ENCODE peak calls at places on chromosomes 16 and 17, in nine cellular contexts. X, Z, W, R, U, C, M, L and D are unnamed samples.

GRCh38 chr16:14202697-14203096 is 131.6 kb downstream of the MRTFB start:
- DNase-seq in M (no peak), Z (no peak), L (no peak), R (no peak), U (no peak), W (peak; percentile 15), C (no peak), X (no peak), D (no peak)

GRCh38 chr17:31067699-31068184 is 27.0 kb upstream of the NF1 start:
- DNase-seq in R (peak; percentile 88), X (no peak), Z (no peak), L (no peak), M (no peak), U (no peak), C (no peak), W (no peak), D (no peak)

GRCh38 chr16:678858-679807 is 1.1 kb upstream of the STUB1 start:
- DNase-seq in M (peak; percentile 76), U (peak; percentile 79), C (peak; percentile 94), R (peak; percentile 30), Z (peak; percentile 82), L (peak; percentile 70), X (peak; percentile 79), W (peak; percentile 86), D (peak; percentile 86)

GRCh38 chr17:60229189-60229802 is 79.5 kb downstream of the CA4 start:
- DNase-seq in L (no peak), R (peak; percentile 63), Z (no peak), U (no peak), X (no peak), C (no peak), W (no peak), M (no peak), D (no peak)

GRCh38 chr16:64880994-64881393 is 240.9 kb downstream of the CDH11 start:
- DNase-seq in L (no peak), U (no peak), W (no peak), M (no peak), Z (no peak), R (peak; percentile 15), C (no peak), X (no peak), D (no peak)

GRCh38 chr17:9235346-9235745 is 214.0 kb downstream of the NTN1 start:
- DNase-seq in X (no peak), R (no peak), C (no peak), L (no peak), U (no peak), W (no peak), M (no peak), Z (no peak), D (no peak)

GRCh38 chr17:79978545-79978852 is 57.2 kb downstream of the TBC1D16 start:
- DNase-seq in R (no peak), L (peak; percentile 74), W (no peak), X (peak; percentile 39), C (no peak), M (no peak), Z (no peak), U (no peak), D (peak; percentile 75)

GRCh38 chr16:4011225-4011939 is 104.9 kb downstream of the ADCY9 start:
- DNase-seq in C (no peak), M (no peak), X (no peak), R (no peak), W (no peak), L (no peak), Z (no peak), U (peak; percentile 72), D (no peak)

GRCh38 chr17:27810211-27810901 is 10.0 kb upstream of the NOS2 start:
- DNase-seq in U (no peak), M (no peak), L (no peak), X (no peak), Z (no peak), C (no peak), W (no peak), R (no peak), D (no peak)

GRCh38 chr16:70437582-70438324 is 1.1 kb downstream of the ST3GAL2 start:
- DNase-seq in W (peak; percentile 28), M (no peak), R (peak; percentile 69), X (no peak), Z (no peak), C (no peak), U (peak; percentile 63), L (peak; percentile 48), D (peak; percentile 47)

GRCh38 chr16:49969356-49970030 is 55.5 kb upstream of the CNEP1R1 start:
- DNase-seq in C (no peak), U (no peak), R (no peak), L (no peak), W (no peak), X (no peak), Z (no peak), M (no peak), D (no peak)

GRCh38 chr16:89867918-89868317 is 5.5 kb upstream of the TCF25 start:
- DNase-seq in M (no peak), W (no peak), Z (no peak), X (no peak), R (no peak), L (no peak), U (no peak), C (no peak), D (no peak)

GRCh38 chr17:58970966-58971575 is 135.6 kb downstream of the TRIM37 start:
- DNase-seq in Z (no peak), X (no peak), L (no peak), C (no peak), U (no peak), W (no peak), R (peak; percentile 36), M (no peak), D (no peak)

DNA sequence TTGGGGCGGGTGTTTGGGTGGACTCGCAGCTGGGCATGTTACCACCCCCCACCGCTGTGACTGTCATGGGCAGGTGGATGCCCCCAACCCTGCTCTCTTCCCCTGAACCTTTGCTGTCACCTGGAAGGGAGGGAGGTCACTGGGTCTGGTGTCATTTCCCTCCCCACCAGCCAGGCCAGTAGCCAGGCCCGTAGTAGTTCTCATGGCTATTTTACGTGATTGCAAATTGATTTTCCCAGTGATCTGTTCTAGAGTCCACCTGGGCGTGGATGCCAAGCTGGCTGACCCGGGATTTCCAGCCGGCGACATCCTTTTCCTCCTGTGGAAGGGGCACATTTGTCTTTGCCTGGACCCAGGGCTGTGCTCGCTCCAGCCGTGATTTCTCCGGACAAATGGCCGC is 226.7 kb upstream of the CIBAR2 start:
- DNase-seq in X (no peak), R (no peak), U (no peak), M (no peak), Z (no peak), W (no peak), C (no peak), L (no peak), D (no peak)
- H3K27me3 ChIP-seq in X (no peaks in the 10 kb centered on the region), R (no peaks in the 10 kb centered on the region), U (peaks cover 7% of the 10 kb centered on the region), M (no peaks in the 10 kb centered on the region), Z (no peaks in the 10 kb centered on the region), W (no peaks in the 10 kb centered on the region), C (peaks cover 6% of the 10 kb centered on the region), L (no peaks in the 10 kb centered on the region), D (no peaks in the 10 kb centered on the region)

DNA sequence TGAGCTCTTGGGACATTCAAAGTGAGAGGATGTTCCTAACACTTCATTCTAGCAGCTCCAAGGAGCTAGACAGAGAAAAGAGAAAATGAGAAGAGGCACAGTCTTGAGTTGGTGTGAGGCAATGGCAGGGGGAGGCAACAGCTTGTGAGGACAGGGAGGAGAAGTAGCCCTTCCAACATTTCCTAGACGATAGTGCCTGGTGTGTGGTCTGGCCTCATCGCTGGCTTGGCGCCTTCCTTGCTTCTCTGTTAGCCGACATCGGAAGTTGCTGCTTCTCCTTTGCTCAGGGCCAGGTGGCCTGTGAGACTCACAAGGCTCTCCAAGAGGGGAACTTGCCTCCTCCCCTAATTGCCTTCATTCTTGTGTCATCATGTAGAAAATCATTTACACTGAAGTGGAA is 208.6 kb downstream of the MAP2K4 start:
- DNase-seq in M (no peak), X (no peak), C (no peak), U (no peak), L (no peak), W (no peak), Z (no peak), R (no peak), D (no peak)
- H3K4me1 ChIP-seq in M (no peaks in the 10 kb centered on the region), X (no peaks in the 10 kb centered on the region), C (no peaks in the 10 kb centered on the region), U (no peaks in the 10 kb centered on the region), L (no peaks in the 10 kb centered on the region), W (no peaks in the 10 kb centered on the region), Z (no peaks in the 10 kb centered on the region), R (peaks cover 14% of the 10 kb centered on the region), D (peaks cover 18% of the 10 kb centered on the region)

GRCh38 chr17:78182504-78182903 is 4.3 kb downstream of the TK1 start:
- DNase-seq in L (no peak), C (no peak), Z (no peak), U (no peak), X (no peak), R (no peak), M (no peak), W (peak; percentile 78), D (no peak)

GRCh38 chr17:78184311-78184710 is 2.5 kb downstream of the TK1 start:
- DNase-seq in R (no peak), X (no peak), Z (no peak), C (no peak), M (peak; percentile 85), W (peak; percentile 77), L (no peak), U (no peak), D (no peak)

GRCh38 chr17:78185981-78186688 is 717 bp downstream of the TK1 start:
- DNase-seq in R (no peak), W (peak; percentile 50), M (no peak), Z (peak; percentile 50), U (no peak), C (no peak), L (peak; percentile 31), X (peak; percentile 72), D (no peak)

GRCh38 chr17:78184868-78185267 is 2.0 kb downstream of the TK1 start:
- DNase-seq in R (no peak), C (no peak), M (no peak), L (no peak), U (no peak), Z (no peak), W (peak; percentile 62), X (no peak), D (no peak)

GRCh38 chr17:78186689-78187595 is at the start of the genes AFMID and TK1:
- DNase-seq in W (peak; percentile 97), R (peak; percentile 95), M (peak; percentile 99), C (peak; percentile 96), U (peak; percentile 100), X (peak; percentile 97), L (peak; percentile 95), Z (peak; percentile 96), D (peak; percentile 98)
- TF ChIP-seq POLR2A in W (peak; percentile 94), R (peak; percentile 82), M (no peak), C (no peak), U (peak; percentile 98), X (peak; percentile 58), L (no peak), Z (peak; percentile 41), D (no peak)

DNA sequence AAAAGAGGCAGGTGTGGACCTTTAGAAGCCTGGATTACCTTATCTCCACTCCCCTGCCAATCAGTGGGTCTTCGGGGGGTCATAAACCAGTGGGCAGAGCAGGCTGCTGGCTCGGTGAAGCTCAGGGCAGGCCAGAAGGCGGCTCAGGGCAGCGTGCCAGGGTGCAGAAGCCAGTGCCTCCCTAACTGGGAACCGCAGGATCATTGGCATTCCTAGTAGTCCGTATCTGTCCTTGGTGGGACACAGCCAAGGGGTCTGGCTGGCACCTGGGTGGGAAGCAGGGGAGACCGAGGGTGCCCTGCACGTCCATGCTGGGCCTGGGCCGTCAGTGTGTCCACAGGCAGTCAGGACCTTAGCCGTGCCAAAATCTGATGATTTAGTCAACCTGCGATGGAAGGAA is 76.8 kb downstream of the SEC14L1 start:
- DNase-seq in U (no peak), X (no peak), M (no peak), Z (no peak), R (no peak), C (no peak), L (no peak), W (no peak), D (no peak)
- H3K27me3 ChIP-seq in U (no peaks in the 10 kb centered on the region), X (no peaks in the 10 kb centered on the region), M (no peaks in the 10 kb centered on the region), Z (no peaks in the 10 kb centered on the region), R (no peaks in the 10 kb centered on the region), C (no peaks in the 10 kb centered on the region), L (no peaks in the 10 kb centered on the region), W (no peaks in the 10 kb centered on the region), D (no peaks in the 10 kb centered on the region)

GRCh38 chr17:38603786-38604478 is 1.8 kb downstream of the SRCIN1 start:
- DNase-seq in C (no peak), W (no peak), L (no peak), R (no peak), Z (no peak), U (no peak), X (no peak), M (no peak), D (no peak)
- H3K4me1 ChIP-seq in C (peaks cover 34% of the 10 kb centered on the region), W (peaks cover 32% of the 10 kb centered on the region), L (peaks cover 18% of the 10 kb centered on the region), R (no peaks in the 10 kb centered on the region), Z (peaks cover 11% of the 10 kb centered on the region), U (peaks cover 65% of the 10 kb centered on the region), X (no peaks in the 10 kb centered on the region), M (peaks cover 27% of the 10 kb centered on the region), D (peaks cover 7% of the 10 kb centered on the region)